ENCODE peak calls at places on chromosomes 6 and 20, in six cellular contexts. One of them, this sample, is unnamed.

GRCh38 chr6:149046164-149046821 is 271.2 kb upstream of the TAB2 start:
- DNase-seq in stimulated activated naive B cell treated with anti-CD40 and anti-IgM and Interleukin-4, amounts not matched to agents 10 μg/mL and 1 μg/mL and 100 μg/mL, for 72 hours: no peak
- DNase-seq in gastrocnemius medialis: no peak
- DNase-seq in mucosa of descending colon: no peak
- DNase-seq in occipital lobe: no peak
- DNase-seq in HFF-Myc: no peak
- DNase-seq in this sample: no peak

GRCh38 chr6:114096553-114097172 is 125.7 kb upstream of the HDAC2 start:
- DNase-seq in gastrocnemius medialis: no peak
- DNase-seq in mucosa of descending colon: peak
- DNase-seq in occipital lobe: no peak
- DNase-seq in stimulated activated naive B cell treated with anti-CD40 and anti-IgM and Interleukin-4, amounts not matched to agents 10 μg/mL and 1 μg/mL and 100 μg/mL, for 72 hours: no peak
- DNase-seq in HFF-Myc: no peak
- DNase-seq in this sample: no peak

GRCh38 chr20:32574296-32575226 is 10.6 kb downstream of the NOL4L start:
- DNase-seq in mucosa of descending colon: no peak
- DNase-seq in gastrocnemius medialis: no peak
- DNase-seq in HFF-Myc: peak
- DNase-seq in occipital lobe: peak
- DNase-seq in stimulated activated naive B cell treated with anti-CD40 and anti-IgM and Interleukin-4, amounts not matched to agents 10 μg/mL and 1 μg/mL and 100 μg/mL, for 72 hours: no peak
- DNase-seq in this sample: peak

GRCh38 chr6:12293931-12294800 is 4.0 kb downstream of the EDN1 start:
- DNase-seq in stimulated activated naive B cell treated with anti-CD40 and anti-IgM and Interleukin-4, amounts not matched to agents 10 μg/mL and 1 μg/mL and 100 μg/mL, for 72 hours: no peak
- DNase-seq in HFF-Myc: no peak
- DNase-seq in mucosa of descending colon: no peak
- DNase-seq in occipital lobe: no peak
- DNase-seq in gastrocnemius medialis: no peak
- DNase-seq in this sample: no peak

GRCh38 chr20:25462166-25462565 is 54.7 kb downstream of the GINS1 start:
- DNase-seq in gastrocnemius medialis: no peak
- DNase-seq in mucosa of descending colon: no peak
- DNase-seq in stimulated activated naive B cell treated with anti-CD40 and anti-IgM and Interleukin-4, amounts not matched to agents 10 μg/mL and 1 μg/mL and 100 μg/mL, for 72 hours: no peak
- DNase-seq in occipital lobe: no peak
- DNase-seq in HFF-Myc: no peak
- DNase-seq in this sample: no peak

GRCh38 chr6:43265564-43265963 is 22.3 kb downstream of the TTBK1 start:
- DNase-seq in gastrocnemius medialis: no peak
- DNase-seq in mucosa of descending colon: no peak
- DNase-seq in stimulated activated naive B cell treated with anti-CD40 and anti-IgM and Interleukin-4, amounts not matched to agents 10 μg/mL and 1 μg/mL and 100 μg/mL, for 72 hours: no peak
- DNase-seq in occipital lobe: no peak
- DNase-seq in HFF-Myc: no peak
- DNase-seq in this sample: no peak

GRCh38 chr6:44593539-44593944 is 206.0 kb downstream of the CDC5L start:
- DNase-seq in HFF-Myc: peak
- DNase-seq in gastrocnemius medialis: peak
- DNase-seq in mucosa of descending colon: peak
- DNase-seq in occipital lobe: no peak
- DNase-seq in stimulated activated naive B cell treated with anti-CD40 and anti-IgM and Interleukin-4, amounts not matched to agents 10 μg/mL and 1 μg/mL and 100 μg/mL, for 72 hours: peak
- DNase-seq in this sample: no peak

GRCh38 chr6:43992783-43993505 is 134.3 kb downstream of the MRPL14 start:
- DNase-seq in mucosa of descending colon: no peak
- DNase-seq in occipital lobe: no peak
- DNase-seq in HFF-Myc: no peak
- DNase-seq in gastrocnemius medialis: peak
- DNase-seq in stimulated activated naive B cell treated with anti-CD40 and anti-IgM and Interleukin-4, amounts not matched to agents 10 μg/mL and 1 μg/mL and 100 μg/mL, for 72 hours: no peak
- DNase-seq in this sample: peak

GRCh38 chr6:28725274-28725809 is 198.4 kb downstream of the TRIM27 start:
- DNase-seq in gastrocnemius medialis: no peak
- DNase-seq in stimulated activated naive B cell treated with anti-CD40 and anti-IgM and Interleukin-4, amounts not matched to agents 10 μg/mL and 1 μg/mL and 100 μg/mL, for 72 hours: no peak
- DNase-seq in mucosa of descending colon: no peak
- DNase-seq in occipital lobe: no peak
- DNase-seq in HFF-Myc: no peak
- DNase-seq in this sample: no peak

GRCh38 chr6:168570211-168570610 is 129.2 kb downstream of the SMOC2 start:
- DNase-seq in gastrocnemius medialis: no peak
- DNase-seq in mucosa of descending colon: no peak
- DNase-seq in stimulated activated naive B cell treated with anti-CD40 and anti-IgM and Interleukin-4, amounts not matched to agents 10 μg/mL and 1 μg/mL and 100 μg/mL, for 72 hours: no peak
- DNase-seq in HFF-Myc: no peak
- DNase-seq in occipital lobe: no peak
- DNase-seq in this sample: no peak

GRCh38 chr20:35788796-35789195 is 17.0 kb downstream of the PHF20 start:
- DNase-seq in HFF-Myc: no peak
- DNase-seq in gastrocnemius medialis: no peak
- DNase-seq in mucosa of descending colon: no peak
- DNase-seq in stimulated activated naive B cell treated with anti-CD40 and anti-IgM and Interleukin-4, amounts not matched to agents 10 μg/mL and 1 μg/mL and 100 μg/mL, for 72 hours: no peak
- DNase-seq in occipital lobe: no peak
- DNase-seq in this sample: no peak

GRCh38 chr6:56806368-56806767 is 148.5 kb upstream of the BEND6 start:
- DNase-seq in stimulated activated naive B cell treated with anti-CD40 and anti-IgM and Interleukin-4, amounts not matched to agents 10 μg/mL and 1 μg/mL and 100 μg/mL, for 72 hours: no peak
- DNase-seq in occipital lobe: no peak
- DNase-seq in gastrocnemius medialis: peak
- DNase-seq in mucosa of descending colon: no peak
- DNase-seq in HFF-Myc: no peak
- DNase-seq in this sample: no peak

GRCh38 chr6:149337330-149337729 is 19.8 kb downstream of the TAB2 start:
- DNase-seq in gastrocnemius medialis: no peak
- DNase-seq in HFF-Myc: no peak
- DNase-seq in occipital lobe: no peak
- DNase-seq in stimulated activated naive B cell treated with anti-CD40 and anti-IgM and Interleukin-4, amounts not matched to agents 10 μg/mL and 1 μg/mL and 100 μg/mL, for 72 hours: no peak
- DNase-seq in mucosa of descending colon: no peak
- DNase-seq in this sample: no peak

This sample was measured in CD14-positive monocyte.